ENCODE peak calls at places on chromosome 15, in seven cellular contexts. K is activated gamma-delta T cell, Y is left ventricle myocardium superior, M is HTR-8/SVneo, B is lower leg skin, A is small intestine, L is AG10803. I is an unnamed sample.

GRCh38 chr15:100733786-100734185 is 131.4 kb downstream of the ASB7 start:
- DNase-seq in L (peak; percentile 62), M (no peak), A (no peak), B (peak; percentile 49), Y (no peak), K (no peak), I (no peak)

GRCh38 chr15:43292375-43293078 is 25.8 kb upstream of the TGM5 start:
- DNase-seq in Y (no peak), M (no peak), K (no peak), B (no peak), L (peak; percentile 71), A (no peak), I (no peak)

GRCh38 chr15:84979651-84980050 is 2.0 kb upstream of the PDE8A start:
- DNase-seq in Y (peak; percentile 58), K (no peak), M (no peak), L (no peak), A (no peak), B (no peak), I (no peak)

GRCh38 chr15:33278816-33279612 is 31.8 kb upstream of the RYR3 start:
- DNase-seq in K (no peak), L (peak; percentile 81), M (peak; percentile 55), Y (no peak), B (no peak), A (no peak), I (no peak)

GRCh38 chr15:66461917-66462316 is 35.6 kb downstream of the SNAPC5 start:
- DNase-seq in K (no peak), M (no peak), L (no peak), B (no peak), A (peak; percentile 26), Y (no peak), I (no peak)

GRCh38 chr15:73954188-73955145 is 28.2 kb downstream of the LOXL1 start:
- DNase-seq in Y (no peak), L (no peak), A (no peak), B (no peak), M (no peak), K (no peak), I (no peak)

GRCh38 chr15:38389924-38390542 is 63.9 kb upstream of the FAM98B start:
- DNase-seq in A (peak; percentile 62), K (no peak), M (peak; percentile 34), Y (peak; percentile 63), L (peak; percentile 38), B (peak; percentile 88), I (peak; percentile 33)

GRCh38 chr15:51658664-51659063 is 22.6 kb upstream of the SCG3 start:
- DNase-seq in A (no peak), K (no peak), M (no peak), B (no peak), Y (no peak), L (no peak), I (no peak)

GRCh38 chr15:49041406-49041805 is 4.8 kb downstream of the SECISBP2L start:
- DNase-seq in L (peak; percentile 21), K (no peak), Y (no peak), B (no peak), A (no peak), M (no peak), I (no peak)

GRCh38 chr15:26628879-26629529 is 143.9 kb downstream of the GABRB3 start:
- DNase-seq in M (no peak), K (peak; percentile 13), A (peak; percentile 8), L (peak; percentile 71), B (no peak), Y (peak; percentile 84), I (no peak)

GRCh38 chr15:82110144-82110543 is 64.3 kb upstream of the MEX3B start:
- DNase-seq in M (no peak), K (no peak), B (no peak), L (no peak), A (no peak), Y (no peak), I (no peak)

GRCh38 chr15:33313491-33313890 is 2.7 kb downstream of the RYR3 start:
- DNase-seq in K (no peak), M (no peak), A (no peak), L (no peak), Y (no peak), B (no peak), I (no peak)

GRCh38 chr15:28128036-28128435 is 28.9 kb upstream of the OCA2 start:
- DNase-seq in L (no peak), Y (peak; percentile 80), K (no peak), A (no peak), B (no peak), M (no peak), I (no peak)

GRCh38 chr15:60083318-60083717 is 79.2 kb downstream of the FOXB1 start:
- DNase-seq in B (no peak), Y (no peak), K (no peak), M (no peak), A (no peak), L (no peak), I (no peak)

GRCh38 chr15:30923429-30923828 is 19.7 kb downstream of the FAN1 start:
- DNase-seq in B (no peak), L (no peak), M (no peak), Y (peak; percentile 79), A (no peak), K (no peak), I (no peak)

GRCh38 chr15:85690546-85691226 is 104.0 kb downstream of the KLHL25 start:
- DNase-seq in B (no peak), K (no peak), A (no peak), M (no peak), L (no peak), Y (no peak), I (no peak)

GRCh38 chr15:76336254-76337046 is at the start of gene ISL2:
- DNase-seq in A (peak; percentile 47), M (peak; percentile 96), Y (peak; percentile 65), K (peak; percentile 24), L (peak; percentile 96), B (peak; percentile 92), I (no peak)

GRCh38 chr15:44882499-44882968 is 74.0 kb upstream of the TERB2 start:
- DNase-seq in A (no peak), Y (no peak), L (no peak), B (no peak), M (no peak), K (no peak), I (no peak)

GRCh38 chr15:79897701-79898113 is 893 bp upstream of the MTHFS start:
- DNase-seq in L (no peak), Y (no peak), B (no peak), M (no peak), K (no peak), A (peak; percentile 27), I (no peak)

GRCh38 chr15:60781211-60781713 is 302.3 kb upstream of the ICE2 start:
- DNase-seq in B (peak; percentile 85), M (no peak), A (no peak), K (no peak), Y (peak; percentile 34), L (no peak), I (peak; percentile 26)

GRCh38 chr15:26298666-26299065 is 435.5 kb upstream of the ATP10A start:
- DNase-seq in L (no peak), M (no peak), A (no peak), Y (no peak), K (no peak), B (no peak), I (no peak)

GRCh38 chr15:95742836-95743235 is 587.7 kb upstream of the NR2F2 start:
- DNase-seq in M (no peak), Y (no peak), L (no peak), A (no peak), K (no peak), B (no peak), I (no peak)

GRCh38 chr15:41932101-41932500 is 38.2 kb upstream of the SPTBN5 start:
- DNase-seq in B (no peak), K (no peak), Y (no peak), A (no peak), M (no peak), L (no peak), I (no peak)

GRCh38 chr15:72472907-72473669 is 1.0 kb upstream of the ARIH1 start:
- DNase-seq in A (peak; percentile 12), K (no peak), B (no peak), M (no peak), L (peak; percentile 50), Y (no peak), I (no peak)

GRCh38 chr15:78033864-78034263 is 43.6 kb downstream of the TBC1D2B start:
- DNase-seq in A (no peak), K (no peak), M (no peak), L (no peak), B (peak; percentile 76), Y (no peak), I (no peak)

GRCh38 chr15:67456677-67457529 is 64.0 kb upstream of the C15orf61 start:
- DNase-seq in L (peak; percentile 65), K (no peak), A (peak; percentile 71), Y (peak; percentile 87), B (peak; percentile 96), M (peak; percentile 79), I (peak; percentile 33)

GRCh38 chr15:78394981-78395619 is 42.9 kb upstream of the IREB2 start:
- DNase-seq in K (no peak), Y (no peak), A (no peak), B (peak; percentile 68), M (no peak), L (no peak), I (no peak)

GRCh38 chr15:83764201-83764839 is 110.4 kb downstream of the ADAMTSL3 start:
- DNase-seq in B (no peak), M (no peak), A (no peak), Y (peak; percentile 33), K (no peak), L (no peak), I (peak; percentile 9)